ENCODE peak calls at places on chromosomes 5 and 9, in six cellular contexts. X is AG08396; Z is HT-29; O is mammary epithelial cell; E is activated CD4-positive, alpha-beta T cell treated with anti-CD3 and anti-CD28 coated beads, Interleukin-2, amount 50 U/mL, for 1 hour; G is GM13977. M is an unnamed sample.

GRCh38 chr5:11758321-11758720 is 145.9 kb downstream of the CTNND2 start:
- DNase-seq in X (no peak), Z (no peak), O (no peak), E (no peak), G (no peak), M (no peak)

GRCh38 chr5:81165493-81166119 is 67.5 kb upstream of the CKMT2 start:
- DNase-seq in X (peak; percentile 77), Z (peak; percentile 87), O (peak; percentile 53), E (peak; percentile 43), G (peak; percentile 72), M (peak; percentile 58)

GRCh38 chr5:404666-405241 is 38.2 kb upstream of the EXOC3 start:
- DNase-seq in X (no peak), Z (no peak), O (no peak), E (no peak), G (no peak), M (no peak)

GRCh38 chr5:130479045-130479804 is 575.0 kb downstream of the CHSY3 start:
- DNase-seq in X (no peak), Z (peak; percentile 67), O (no peak), E (no peak), G (no peak), M (no peak)

GRCh38 chr9:32580631-32581300 is 7.8 kb upstream of the NDUFB6 start:
- DNase-seq in X (no peak), Z (no peak), O (no peak), E (no peak), G (no peak), M (no peak)

GRCh38 chr5:75639912-75640311 is 28.7 kb downstream of the ANKDD1B start:
- DNase-seq in X (no peak), Z (no peak), O (peak; percentile 26), E (no peak), G (no peak), M (no peak)

GRCh38 chr9:106874657-106875056 is 11.7 kb downstream of the ZNF462 start:
- DNase-seq in X (no peak), Z (no peak), O (no peak), E (no peak), G (no peak), M (no peak)

GRCh38 chr9:70340572-70340971 is 73.9 kb downstream of the KLF9 start:
- DNase-seq in X (peak; percentile 5), Z (peak; percentile 40), O (no peak), E (no peak), G (no peak), M (peak; percentile 13)

GRCh38 chr9:79581794-79582193 is 10.0 kb downstream of the TLE4 start:
- DNase-seq in X (peak; percentile 65), Z (peak; percentile 57), O (peak; percentile 72), E (peak; percentile 22), G (no peak), M (peak; percentile 19)

GRCh38 chr5:885529-885928 is 7.1 kb downstream of the BRD9 start:
- DNase-seq in X (no peak), Z (no peak), O (no peak), E (no peak), G (peak; percentile 13), M (no peak)

GRCh38 chr9:70954126-70954525 is 167.3 kb downstream of the TRPM3 start:
- DNase-seq in X (peak; percentile 74), Z (peak; percentile 3), O (peak; percentile 48), E (no peak), G (no peak), M (no peak)

GRCh38 chr9:7363777-7364477 is 435.7 kb downstream of the DMAC1 start:
- DNase-seq in X (no peak), Z (no peak), O (no peak), E (no peak), G (no peak), M (no peak)

GRCh38 chr5:115209279-115209678 is 39.6 kb upstream of the TRIM36 start:
- DNase-seq in X (no peak), Z (no peak), O (no peak), E (peak; percentile 0), G (peak; percentile 66), M (peak; percentile 94)

GRCh38 chr9:127897194-127897692 is 2.2 kb downstream of the ST6GALNAC6 start:
- DNase-seq in X (peak; percentile 91), Z (peak; percentile 48), O (no peak), E (peak; percentile 25), G (peak; percentile 79), M (peak; percentile 87)

GRCh38 chr9:35114113-35114847 is 1.4 kb downstream of the ATOSB start:
- DNase-seq in X (peak; percentile 85), Z (peak; percentile 91), O (peak; percentile 93), E (peak; percentile 70), G (peak; percentile 54), M (peak; percentile 99)

GRCh38 chr9:133304477-133305377 is 29.7 kb upstream of the ABO start:
- DNase-seq in X (no peak), Z (no peak), O (no peak), E (no peak), G (no peak), M (no peak)

GRCh38 chr5:171310334-171310815 is 1.3 kb downstream of the TLX3 start:
- DNase-seq in X (no peak), Z (no peak), O (no peak), E (no peak), G (no peak), M (no peak)

GRCh38 chr5:180046656-180047055 is 24.9 kb downstream of the RNF130 start:
- DNase-seq in X (no peak), Z (no peak), O (no peak), E (no peak), G (no peak), M (no peak)

GRCh38 chr5:1213508-1214162 is 11.5 kb upstream of the SLC6A18 start:
- DNase-seq in X (no peak), Z (no peak), O (no peak), E (no peak), G (no peak), M (no peak)

GRCh38 chr5:53429706-53430105 is 50.7 kb upstream of the FST start:
- DNase-seq in X (no peak), Z (no peak), O (no peak), E (no peak), G (no peak), M (no peak)

GRCh38 chr5:172795401-172795977 is 24.5 kb upstream of the DUSP1 start:
- DNase-seq in X (peak; percentile 82), Z (no peak), O (no peak), E (no peak), G (no peak), M (no peak)

GRCh38 chr5:133618141-133618540 is 5.8 kb upstream of the FSTL4 start:
- DNase-seq in X (no peak), Z (peak; percentile 4), O (no peak), E (no peak), G (no peak), M (no peak)

GRCh38 chr5:136043551-136043950 is 14.8 kb downstream of the TGFBI start:
- DNase-seq in X (no peak), Z (no peak), O (no peak), E (no peak), G (no peak), M (no peak)

GRCh38 chr9:23586906-23587305 is 239.1 kb downstream of the ELAVL2 start:
- DNase-seq in X (no peak), Z (no peak), O (no peak), E (no peak), G (no peak), M (peak; percentile 1)

GRCh38 chr5:130279386-130279785 is 375.1 kb downstream of the CHSY3 start:
- DNase-seq in X (no peak), Z (no peak), O (peak; percentile 56), E (no peak), G (no peak), M (no peak)

GRCh38 chr5:32115985-32116384 is 58.1 kb downstream of the GOLPH3 start:
- DNase-seq in X (no peak), Z (no peak), O (no peak), E (no peak), G (no peak), M (peak; percentile 15)

GRCh38 chr5:74316064-74316586 is 324.4 kb downstream of the ENC1 start:
- DNase-seq in X (peak; percentile 81), Z (peak; percentile 96), O (peak; percentile 99), E (no peak), G (no peak), M (no peak)

GRCh38 chr5:146944764-146945710 is 66.5 kb upstream of the PPP2R2B start:
- DNase-seq in X (no peak), Z (no peak), O (no peak), E (no peak), G (no peak), M (no peak)

GRCh38 chr5:149356391-149356790 is 1.5 kb upstream of the PCYOX1L start:
- DNase-seq in X (no peak), Z (no peak), O (peak; percentile 38), E (no peak), G (no peak), M (no peak)

GRCh38 chr9:125959980-125960619 is 212.9 kb downstream of the PBX3 start:
- DNase-seq in X (no peak), Z (no peak), O (no peak), E (no peak), G (no peak), M (no peak)

M was measured in NB4.